ENCODE peak calls at places on chromosomes 4 and X, in ten cellular contexts. I, W, H, O, U, J, S, Y, L and Q are unnamed samples.

GRCh38 chr4:66591968-66592367 is 921.7 kb upstream of the EPHA5 start:
- DNase-seq in I (no peak), W (no peak), H (no peak), O (no peak), U (no peak), J (no peak), S (no peak), Y (no peak), L (no peak), Q (no peak)

GRCh38 chrX:147217334-147217733 is 402.8 kb upstream of the CXorf51A start:
- DNase-seq in I (no peak), W (no peak), H (no peak), O (no peak), U (no peak), J (no peak), S (no peak), Y (no peak), L (no peak), Q (no peak)

GRCh38 chr4:89306486-89307184 is 965 bp downstream of the GPRIN3 start:
- DNase-seq in I (no peak), W (no peak), H (peak; percentile 48), O (no peak), U (no peak), J (no peak), S (no peak), Y (no peak), L (no peak), Q (no peak)

GRCh38 chrX:35711281-35711680 is 86.9 kb upstream of the MAGEB16 start:
- DNase-seq in I (no peak), W (no peak), H (no peak), O (no peak), U (no peak), J (no peak), S (no peak), Y (no peak), L (no peak), Q (no peak)

GRCh38 chr4:101155859-101156430 is 191.4 kb downstream of the PPP3CA start:
- DNase-seq in I (no peak), W (no peak), H (no peak), O (no peak), U (peak; percentile 20), J (no peak), S (no peak), Y (no peak), L (no peak), Q (no peak)

GRCh38 chr4:186029731-186030421 is 39.1 kb upstream of the TLR3 start:
- DNase-seq in I (no peak), W (no peak), H (peak; percentile 46), O (peak; percentile 5), U (no peak), J (peak; percentile 40), S (peak; percentile 10), Y (no peak), L (no peak), Q (no peak)

GRCh38 chrX:118727686-118728339 is 407 bp downstream of the IL13RA1 start:
- DNase-seq in I (no peak), W (no peak), H (peak; percentile 18), O (peak; percentile 10), U (no peak), J (no peak), S (peak; percentile 43), Y (no peak), L (no peak), Q (no peak)

GRCh38 chr4:74934016-74934821 is 1.3 kb downstream of the PARM1 start:
- DNase-seq in I (no peak), W (no peak), H (peak; percentile 67), O (peak; percentile 14), U (peak; percentile 30), J (no peak), S (peak; percentile 25), Y (no peak), L (no peak), Q (no peak)

GRCh38 chr4:119683518-119683917 is 54.9 kb upstream of the PDE5A start:
- DNase-seq in I (no peak), W (no peak), H (no peak), O (peak; percentile 93), U (no peak), J (no peak), S (no peak), Y (no peak), L (no peak), Q (no peak)

GRCh38 chr4:48341776-48342558 is 638 bp downstream of the SLAIN2 start:
- DNase-seq in I (no peak), W (peak; percentile 38), H (peak; percentile 55), O (peak; percentile 28), U (peak; percentile 61), J (peak; percentile 55), S (peak; percentile 68), Y (no peak), L (peak; percentile 63), Q (no peak)

GRCh38 chr4:99104153-99104552 is 15.6 kb upstream of the ADH5 start:
- DNase-seq in I (no peak), W (no peak), H (no peak), O (peak; percentile 36), U (no peak), J (no peak), S (no peak), Y (no peak), L (no peak), Q (no peak)

GRCh38 chr4:145679520-145679919 is 426 bp upstream of the C4orf51 start:
- DNase-seq in I (peak; percentile 78), W (no peak), H (peak; percentile 32), O (peak; percentile 97), U (no peak), J (no peak), S (peak; percentile 78), Y (peak; percentile 42), L (no peak), Q (no peak)

GRCh38 chr4:6048537-6048936 is 30.3 kb upstream of the C4orf50 start:
- DNase-seq in I (no peak), W (no peak), H (no peak), O (no peak), U (no peak), J (no peak), S (no peak), Y (no peak), L (no peak), Q (no peak)